ENCODE peak calls at places on chromosomes 3 and 15, in five cellular contexts. H is A549, M is RWPE1, O is IMR-90, P is LHCN-M2. C is an unnamed sample.
A peak's percentile ranks its signal among the peaks of the same experiment; 100 is the strongest.

GRCh38 chr3:131645638-131646037 is 142.9 kb upstream of the MRPL3 start:
- DNase-seq in H (no peak), O (no peak), M (no peak), P (no peak), C (no peak)

GRCh38 chr3:61522629-61523028 is 38.7 kb upstream of the PTPRG start:
- DNase-seq in H (no peak), P (no peak), M (no peak), O (no peak), C (no peak)

GRCh38 chr3:136713961-136714514 is 38.1 kb downstream of the STAG1 start:
- DNase-seq in P (no peak), O (no peak), H (no peak), M (no peak), C (no peak)

GRCh38 chr3:85740561-85740960 is 781.8 kb downstream of the CADM2 start:
- DNase-seq in H (no peak), M (no peak), O (no peak), P (no peak), C (no peak)

GRCh38 chr3:178117641-178118040 is 418.6 kb upstream of the KCNMB2 start:
- DNase-seq in M (no peak), H (no peak), P (peak; percentile 19), O (peak; percentile 16), C (no peak)

GRCh38 chr3:195068045-195068444 is 202.9 kb downstream of the XXYLT1 start:
- DNase-seq in P (peak; percentile 20), M (no peak), O (peak; percentile 7), H (no peak), C (no peak)

GRCh38 chr15:71295242-71296031 is 180.2 kb downstream of the THSD4 start:
- DNase-seq in P (peak; percentile 100), H (peak; percentile 99), O (peak; percentile 100), M (peak; percentile 93), C (peak; percentile 35)

GRCh38 chr3:70740872-70741271 is 428.4 kb upstream of the MDFIC2 start:
- DNase-seq in H (no peak), M (no peak), P (no peak), O (no peak), C (no peak)

GRCh38 chr3:49719214-49719884 is at the start of gene AMIGO3:
- DNase-seq in P (peak; percentile 88), O (peak; percentile 86), M (peak; percentile 95), H (peak; percentile 82), C (peak; percentile 95)

GRCh38 chr15:99536422-99537033 is 29.3 kb upstream of the MEF2A start:
- DNase-seq in O (peak; percentile 65), P (peak; percentile 89), M (peak; percentile 39), H (no peak), C (peak; percentile 85)

GRCh38 chr3:151873433-151873832 is at the start of gene SUCNR1:
- DNase-seq in O (no peak), M (no peak), H (no peak), P (no peak), C (no peak)

GRCh38 chr3:43071313-43071893 is 34.5 kb downstream of the POMGNT2 start:
- DNase-seq in O (no peak), M (no peak), H (no peak), P (no peak), C (no peak)

GRCh38 chr15:51589881-51590570 is 32.5 kb downstream of the DMXL2 start:
- DNase-seq in P (no peak), O (no peak), M (no peak), H (no peak), C (no peak)

GRCh38 chr3:55965776-55966175 is 478.7 kb upstream of the WNT5A start:
- DNase-seq in H (no peak), O (no peak), P (no peak), M (no peak), C (no peak)

C was measured in COLO829.